ENCODE peak calls at places on chromosomes 13 and 19, in seven cellular contexts. V is bronchial epithelial cell, R is brain microvascular endothelial cell, X is neural progenitor cell, Q is endodermal cell, H is fibroblast of lung, W is keratinocyte. A is an unnamed sample.

GRCh38 chr13:40064723-40065122 is 409.3 kb downstream of the COG6 start:
- DNase-seq in V (peak; percentile 82), R (peak; percentile 84), X (no peak), Q (no peak), H (peak; percentile 93), W (peak; percentile 44), A (peak; percentile 80)

GRCh38 chr13:93698016-93698613 is 471.5 kb downstream of the GPC6 start:
- DNase-seq in V (no peak), R (no peak), X (peak; percentile 35), Q (no peak), H (no peak), W (no peak), A (no peak)

GRCh38 chr19:57648336-57649003 is 15.5 kb downstream of the ZNF211 start:
- DNase-seq in V (no peak), R (no peak), X (no peak), Q (no peak), H (no peak), W (no peak), A (no peak)

GRCh38 chr13:33611016-33611805 is 206.7 kb upstream of the RFC3 start:
- DNase-seq in V (no peak), R (peak; percentile 53), X (peak; percentile 81), Q (no peak), H (peak; percentile 88), W (no peak), A (no peak)

GRCh38 chr19:23916991-23917390 is 2.3 kb downstream of the ZNF726 start:
- DNase-seq in V (peak; percentile 46), R (peak; percentile 4), X (no peak), Q (no peak), H (peak; percentile 1), W (no peak), A (peak; percentile 46)

GRCh38 chr19:41323430-41324125 is 13.6 kb downstream of the CCDC97 start:
- DNase-seq in V (peak; percentile 64), R (peak; percentile 97), X (no peak), Q (peak; percentile 93), H (peak; percentile 97), W (no peak), A (no peak)

GRCh38 chr13:93637852-93638251 is 411.2 kb downstream of the GPC6 start:
- DNase-seq in V (no peak), R (no peak), X (no peak), Q (no peak), H (no peak), W (no peak), A (no peak)

GRCh38 chr13:36193151-36193855 is 21.1 kb downstream of the SOHLH2 start:
- DNase-seq in V (peak; percentile 53), R (peak; percentile 52), X (no peak), Q (no peak), H (peak; percentile 16), W (peak; percentile 13), A (peak; percentile 71)

GRCh38 chr13:76418404-76418803 is 467.8 kb downstream of the KCTD12 start:
- DNase-seq in V (no peak), R (no peak), X (no peak), Q (no peak), H (no peak), W (no peak), A (no peak)

GRCh38 chr19:28359819-28360414 is 853.0 kb downstream of the UQCRFS1 start:
- DNase-seq in V (no peak), R (no peak), X (no peak), Q (no peak), H (no peak), W (no peak), A (no peak)

GRCh38 chr13:101881593-101881992 is 429.1 kb downstream of the ITGBL1 start:
- DNase-seq in V (no peak), R (no peak), X (no peak), Q (no peak), H (no peak), W (no peak), A (no peak)

GRCh38 chr19:14536926-14537692 is 7.7 kb downstream of the TECR start:
- DNase-seq in V (peak; percentile 89), R (peak; percentile 31), X (peak; percentile 95), Q (peak; percentile 98), H (peak; percentile 55), W (no peak), A (peak; percentile 81)

GRCh38 chr19:5850743-5851293 is 431 bp downstream of the FUT3 start:
- DNase-seq in V (peak; percentile 76), R (peak; percentile 53), X (no peak), Q (no peak), H (peak; percentile 71), W (no peak), A (peak; percentile 51)

GRCh38 chr19:33778089-33778791 is 18.4 kb upstream of the KCTD15 start:
- DNase-seq in V (peak; percentile 37), R (peak; percentile 37), X (peak; percentile 88), Q (peak; percentile 93), H (peak; percentile 67), W (no peak), A (peak; percentile 52)

GRCh38 chr13:28355822-28356371 is 139.0 kb downstream of the FLT1 start:
- DNase-seq in V (no peak), R (peak; percentile 97), X (no peak), Q (peak; percentile 56), H (no peak), W (no peak), A (no peak)

GRCh38 chr19:50537769-50538230 is 24.1 kb upstream of the ASPDH start:
- DNase-seq in V (peak; percentile 23), R (peak; percentile 85), X (peak; percentile 94), Q (peak; percentile 99), H (peak; percentile 67), W (peak; percentile 1), A (peak; percentile 58)

GRCh38 chr13:99702687-99703319 is 201.5 kb downstream of the TM9SF2 start:
- DNase-seq in V (no peak), R (no peak), X (peak; percentile 29), Q (peak; percentile 79), H (no peak), W (no peak), A (no peak)

GRCh38 chr13:51806571-51806970 is 2.6 kb upstream of the DHRS12 start:
- DNase-seq in V (peak; percentile 37), R (peak; percentile 28), X (no peak), Q (no peak), H (peak; percentile 33), W (no peak), A (no peak)

GRCh38 chr13:50592412-50593145 is 250.9 kb downstream of the DLEU7 start:
- DNase-seq in V (peak; percentile 92), R (no peak), X (no peak), Q (no peak), H (peak; percentile 79), W (peak; percentile 65), A (peak; percentile 82)

GRCh38 chr19:48779636-48780035 is 24.3 kb downstream of the FGF21 start:
- DNase-seq in V (no peak), R (no peak), X (no peak), Q (no peak), H (no peak), W (no peak), A (no peak)

DNA sequence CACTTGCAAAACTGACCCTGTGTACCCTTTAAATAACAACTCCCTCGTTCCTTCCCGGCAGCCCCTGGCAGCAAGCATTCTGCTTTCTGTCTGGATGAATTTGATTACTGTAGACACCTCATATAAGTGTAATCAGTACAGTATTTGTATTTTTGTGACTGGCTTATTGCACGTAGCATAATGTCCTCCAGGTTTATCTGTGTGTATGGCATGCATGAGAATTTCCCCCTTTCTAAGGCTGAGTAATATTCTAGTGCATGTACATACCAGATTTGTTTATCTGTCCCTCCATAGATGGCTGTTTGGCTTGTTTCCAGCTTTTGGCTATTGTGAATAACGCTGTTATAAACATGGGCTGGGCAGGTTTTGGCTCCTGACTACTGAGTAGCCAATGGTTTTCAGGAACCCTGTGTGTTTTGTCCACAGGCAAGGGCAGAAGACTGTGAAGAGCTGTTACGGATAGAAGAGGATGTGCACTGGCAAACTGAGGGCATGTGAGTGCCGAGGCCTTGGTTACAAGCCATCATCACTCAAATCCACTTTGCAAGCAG is 98.0 kb downstream of the ESD start:
- DNase-seq in V (no peak), R (peak; percentile 15), X (no peak), Q (no peak), H (peak; percentile 48), W (no peak), A (no peak)
- H3K36me3 ChIP-seq in V (peaks cover 3% of the 10 kb centered on the region), R (peaks cover 23% of the 10 kb centered on the region), X (no peaks in the 10 kb centered on the region), Q (peaks cover 43% of the 10 kb centered on the region), H (no peaks in the 10 kb centered on the region), W (peaks cover 12% of the 10 kb centered on the region), A (peaks cover 12% of the 10 kb centered on the region)

GRCh38 chr13:113489171-113489548 is 1.4 kb downstream of the DCUN1D2 start:
- DNase-seq in V (no peak), R (no peak), X (peak; percentile 63), Q (peak; percentile 91), H (peak; percentile 29), W (no peak), A (peak; percentile 3)

GRCh38 chr13:113488283-113488682 is 2.2 kb downstream of the DCUN1D2 start:
- DNase-seq in V (no peak), R (no peak), X (no peak), Q (no peak), H (no peak), W (no peak), A (no peak)

GRCh38 chr13:113486698-113487097 is 3.8 kb downstream of the DCUN1D2 start:
- DNase-seq in V (no peak), R (no peak), X (no peak), Q (no peak), H (no peak), W (no peak), A (no peak)

GRCh38 chr13:113483504-113484287 is 6.8 kb downstream of the DCUN1D2 start:
- DNase-seq in V (no peak), R (no peak), X (peak; percentile 21), Q (no peak), H (no peak), W (no peak), A (no peak)

GRCh38 chr13:113485545-113485944 is 5.0 kb downstream of the DCUN1D2 start:
- DNase-seq in V (no peak), R (no peak), X (no peak), Q (no peak), H (no peak), W (no peak), A (no peak)
- H3K36me3 ChIP-seq in V (peaks cover 1% of the 10 kb centered on the region), R (peaks cover 4% of the 10 kb centered on the region), X (no peaks in the 10 kb centered on the region), Q (peaks cover 9% of the 10 kb centered on the region), H (peaks cover 2% of the 10 kb centered on the region), W (no peaks in the 10 kb centered on the region), A (peaks cover 5% of the 10 kb centered on the region)

GRCh38 chr19:2443785-2444182 is 13.0 kb downstream of the LMNB2 start:
- DNase-seq in V (no peak), R (no peak), X (no peak), Q (no peak), H (no peak), W (no peak), A (no peak)
- H3K36me3 ChIP-seq in V (peaks cover 11% of the 10 kb centered on the region), R (peaks cover 20% of the 10 kb centered on the region), X (no peaks in the 10 kb centered on the region), Q (peaks cover 10% of the 10 kb centered on the region), H (peaks cover 20% of the 10 kb centered on the region), W (peaks cover 10% of the 10 kb centered on the region), A (peaks cover 13% of the 10 kb centered on the region)

DNA sequence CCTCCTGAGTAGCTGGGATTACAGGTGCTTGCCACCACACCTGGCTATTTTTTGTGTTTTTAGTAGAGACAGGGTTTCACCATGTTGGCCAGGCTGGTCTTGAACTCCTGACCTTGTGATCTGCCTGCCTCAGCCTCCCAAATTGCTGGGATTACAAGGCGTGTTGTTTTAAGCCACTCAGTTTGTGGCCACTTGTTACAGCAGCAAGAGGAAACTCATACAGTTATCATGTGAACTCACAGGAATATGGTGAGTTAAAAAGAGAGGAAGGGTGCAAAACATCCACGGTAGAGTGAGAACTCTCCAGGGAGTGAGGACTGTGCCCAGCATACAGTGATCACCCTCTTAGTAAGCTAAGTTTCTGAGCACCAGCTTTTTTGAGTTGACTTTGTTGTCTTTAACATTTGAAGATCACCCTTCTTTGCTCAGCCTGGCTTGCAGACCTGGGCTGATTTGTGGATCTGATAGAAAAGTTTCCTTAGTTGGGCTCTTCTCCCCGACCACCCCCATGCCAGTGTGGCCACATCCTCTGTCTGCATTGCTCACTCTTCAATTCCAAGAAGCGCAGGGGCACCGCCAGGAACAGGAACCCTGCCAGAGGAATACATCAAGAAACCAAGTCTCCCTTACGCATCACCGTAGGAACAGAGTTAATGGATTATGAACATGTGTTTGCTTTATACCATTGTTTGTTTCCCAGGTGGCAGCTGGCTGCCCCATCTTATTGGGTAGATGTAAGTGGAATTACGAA is 16.0 kb downstream of the ALOX5AP start:
- DNase-seq in V (no peak), R (no peak), X (no peak), Q (no peak), H (no peak), W (no peak), A (no peak)
- H3K36me3 ChIP-seq in V (no peaks in the 10 kb centered on the region), R (no peaks in the 10 kb centered on the region), X (no peaks in the 10 kb centered on the region), Q (no peaks in the 10 kb centered on the region), H (no peaks in the 10 kb centered on the region), W (no peaks in the 10 kb centered on the region), A (no peaks in the 10 kb centered on the region)